ENCODE peak calls at places on chromosomes 12 and 14, in ten cellular contexts. S is hepatocyte, C is AG10803, X is pancreas, J is colonic mucosa, U is OCI-LY7, V is keratinocyte, Q is ovary, G is A673, M is fibroblast of pulmonary artery. W is an unnamed sample.

GRCh38 chr14:50531595-50532501 is 521 bp downstream of the MAP4K5 start:
- DNase-seq in S (peak; percentile 72), C (peak; percentile 31), X (peak; percentile 81), J (peak; percentile 47), U (peak; percentile 68), V (no peak), Q (peak; percentile 62), G (peak; percentile 65), M (peak; percentile 39), W (no peak)

GRCh38 chr12:124228050-124228711 is 66.7 kb upstream of the RFLNA start:
- DNase-seq in S (no peak), C (no peak), X (no peak), J (no peak), U (no peak), V (no peak), Q (no peak), G (no peak), M (no peak), W (no peak)

GRCh38 chr14:103613517-103613916 is 15.5 kb upstream of the KLC1 start:
- DNase-seq in S (no peak), C (no peak), X (no peak), J (no peak), U (no peak), V (no peak), Q (no peak), G (no peak), M (peak; percentile 36), W (no peak)

GRCh38 chr14:104758981-104759975 is 6.3 kb downstream of the SIVA1 start:
- DNase-seq in S (no peak), C (no peak), X (no peak), J (no peak), U (no peak), V (no peak), Q (no peak), G (no peak), M (no peak), W (no peak)

GRCh38 chr12:123078114-123078465 is 72.8 kb downstream of the PITPNM2 start:
- DNase-seq in S (no peak), C (no peak), X (no peak), J (no peak), U (no peak), V (no peak), Q (no peak), G (no peak), M (no peak), W (no peak)

GRCh38 chr12:356276-356988 is 32.7 kb downstream of the KDM5A start:
- DNase-seq in S (no peak), C (peak; percentile 75), X (no peak), J (no peak), U (no peak), V (no peak), Q (no peak), G (peak; percentile 27), M (peak; percentile 3), W (no peak)

GRCh38 chr12:110537605-110538409 is 35.7 kb downstream of the RAD9B start:
- DNase-seq in S (peak; percentile 12), C (no peak), X (no peak), J (peak; percentile 36), U (no peak), V (no peak), Q (peak; percentile 38), G (no peak), M (no peak), W (no peak)

GRCh38 chr12:83156800-83157199 is 470.1 kb downstream of the TMTC2 start:
- DNase-seq in S (no peak), C (no peak), X (no peak), J (no peak), U (no peak), V (no peak), Q (no peak), G (no peak), M (no peak), W (no peak)

DNA sequence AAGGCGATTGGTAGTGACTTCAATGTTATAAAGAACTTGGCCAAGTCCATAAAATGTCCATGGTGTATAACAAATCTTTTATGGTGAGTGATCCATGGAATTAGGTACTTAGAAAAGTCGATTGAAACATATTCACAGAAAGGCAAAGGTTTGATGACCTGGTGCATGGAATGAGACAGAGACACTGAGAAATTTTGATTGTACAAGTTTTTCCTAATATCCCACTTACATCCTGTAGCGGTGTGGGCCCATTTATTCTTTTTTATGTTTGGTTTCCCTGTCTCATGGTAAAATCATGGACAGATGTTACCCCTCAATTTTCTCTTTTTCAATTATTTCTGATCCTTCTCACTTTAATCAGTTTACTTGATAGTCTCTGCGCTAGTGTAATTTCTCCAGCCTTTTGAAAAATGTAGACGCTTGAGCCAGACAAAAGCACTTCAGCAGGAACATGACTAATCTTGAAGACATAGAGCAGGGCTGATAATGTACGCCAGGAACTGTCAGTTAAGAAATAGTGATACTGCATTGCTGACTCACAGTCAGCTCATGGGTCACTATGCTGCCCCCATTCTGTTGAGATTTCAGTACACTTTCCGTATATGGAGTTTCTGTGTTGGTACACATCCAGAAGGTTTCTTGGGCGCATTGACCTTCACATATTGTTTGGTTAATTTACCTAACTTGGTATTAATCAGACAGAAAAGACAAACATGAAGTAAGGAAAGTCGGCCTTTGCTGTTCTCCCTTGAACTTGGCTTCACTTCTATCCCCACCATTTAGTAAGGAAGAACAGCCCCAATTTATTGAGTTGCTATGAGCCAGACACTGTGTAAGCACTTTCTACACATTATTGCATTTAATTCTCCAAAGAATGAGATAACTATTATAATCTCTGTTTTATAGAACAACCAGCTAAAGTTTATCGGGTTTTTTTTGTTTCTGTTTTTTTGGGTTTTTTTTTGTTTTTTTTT is 841.7 kb downstream of the DIO2 start:
- DNase-seq in S (peak; percentile 72), C (peak; percentile 51), X (no peak), J (no peak), U (no peak), V (peak; percentile 11), Q (no peak), G (peak; percentile 9), M (peak; percentile 98), W (no peak)
- TF ChIP-seq CTCF in S (no peak), C (peak; percentile 1), X (no peak), J (no peak), U (no peak), V (no peak), Q (no peak), G (no peak), M (peak; percentile 28), W (no peak)

GRCh38 chr14:55625481-55625880 is 45.5 kb downstream of the KTN1 start:
- DNase-seq in S (no peak), C (peak; percentile 1), X (no peak), J (no peak), U (no peak), V (no peak), Q (no peak), G (no peak), M (no peak), W (no peak)

GRCh38 chr14:55620277-55620676 is 40.3 kb downstream of the KTN1 start:
- DNase-seq in S (no peak), C (no peak), X (no peak), J (no peak), U (peak; percentile 12), V (no peak), Q (no peak), G (no peak), M (no peak), W (no peak)

GRCh38 chr14:55628426-55628825 is 48.4 kb downstream of the KTN1 start:
- DNase-seq in S (no peak), C (no peak), X (no peak), J (no peak), U (no peak), V (no peak), Q (no peak), G (no peak), M (no peak), W (no peak)

GRCh38 chr14:55624913-55625312 is 44.9 kb downstream of the KTN1 start:
- DNase-seq in S (no peak), C (peak; percentile 33), X (no peak), J (no peak), U (no peak), V (no peak), Q (no peak), G (no peak), M (no peak), W (no peak)

DNA sequence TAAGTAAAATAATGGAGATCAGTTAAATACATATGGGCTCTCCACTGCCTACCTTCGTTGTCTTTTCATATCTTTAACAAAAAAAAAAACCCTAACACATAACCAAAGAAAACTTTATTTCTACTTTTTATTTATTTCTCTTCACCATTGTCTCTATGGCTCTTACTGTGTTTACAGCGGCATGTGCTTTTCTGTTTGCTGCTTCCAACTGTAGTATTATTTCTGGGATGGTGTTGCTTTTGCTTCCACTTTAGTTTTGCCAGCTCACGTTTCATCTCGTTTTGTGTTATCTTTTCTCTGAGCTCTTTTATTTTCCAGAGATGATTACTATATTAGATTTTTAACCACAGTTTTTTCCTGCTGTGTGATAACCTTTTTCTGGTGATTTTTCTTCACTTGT is 46.1 kb downstream of the KTN1 start:
- DNase-seq in S (no peak), C (no peak), X (no peak), J (no peak), U (no peak), V (no peak), Q (no peak), G (no peak), M (no peak), W (no peak)
- H3K4me3 ChIP-seq in S (no peak overlapping the region), C (no peak overlapping the region), X (no peak overlapping the region), J (no peak overlapping the region), U (no peak overlapping the region), V (no peak overlapping the region), Q (no peak overlapping the region), G (no peak overlapping the region), M (no peak overlapping the region), W (no peak overlapping the region)

GRCh38 chr12:131233737-131234474 is 280.2 kb downstream of the ADGRD1 start:
- DNase-seq in S (no peak), C (no peak), X (no peak), J (no peak), U (no peak), V (no peak), Q (no peak), G (no peak), M (no peak), W (no peak)

GRCh38 chr12:131229426-131230339 is 276.0 kb downstream of the ADGRD1 start:
- DNase-seq in S (peak; percentile 44), C (no peak), X (no peak), J (no peak), U (no peak), V (no peak), Q (no peak), G (no peak), M (no peak), W (no peak)

GRCh38 chr12:131226345-131227265 is 272.9 kb downstream of the ADGRD1 start:
- DNase-seq in S (no peak), C (no peak), X (no peak), J (no peak), U (no peak), V (no peak), Q (no peak), G (no peak), M (no peak), W (no peak)

GRCh38 chr12:131231194-131231980 is 277.7 kb downstream of the ADGRD1 start:
- DNase-seq in S (no peak), C (no peak), X (no peak), J (no peak), U (no peak), V (no peak), Q (no peak), G (no peak), M (no peak), W (no peak)

DNA sequence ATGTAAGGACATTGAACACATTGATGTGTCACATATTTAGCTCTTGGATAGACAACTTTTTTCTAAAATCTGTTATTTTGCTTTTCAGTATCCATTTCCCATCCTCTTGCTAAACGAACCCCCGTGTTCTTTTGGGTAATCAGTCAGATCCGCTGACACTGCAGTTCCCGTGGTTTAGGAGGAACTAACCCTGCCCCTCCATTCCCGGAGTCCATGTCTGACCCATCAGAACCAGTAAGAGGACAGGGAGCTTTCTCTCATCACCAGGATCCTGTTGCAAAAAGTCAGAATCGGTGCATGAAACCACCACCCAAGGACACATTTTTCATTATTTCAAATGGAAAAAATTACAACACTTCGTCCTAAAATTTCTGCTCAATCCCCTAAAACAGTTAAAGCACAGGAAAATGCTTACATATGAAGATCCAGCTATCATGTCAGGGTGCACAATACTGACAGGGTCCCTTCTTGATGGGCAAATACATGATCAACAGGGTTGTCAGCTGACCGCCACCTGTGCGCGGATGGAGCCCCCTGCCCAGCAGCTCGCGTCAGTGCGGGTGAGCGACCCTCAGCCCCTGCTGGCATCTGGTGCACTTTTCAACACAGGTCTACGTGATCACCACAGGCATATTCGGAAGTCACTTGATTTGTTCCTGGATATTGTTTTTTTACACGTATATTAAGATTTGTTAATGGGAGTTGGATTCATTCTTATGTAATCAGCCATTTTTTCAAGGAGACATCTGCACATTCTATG is 276.8 kb downstream of the ADGRD1 start:
- DNase-seq in S (no peak), C (no peak), X (no peak), J (no peak), U (no peak), V (no peak), Q (no peak), G (no peak), M (no peak), W (no peak)
- TF ChIP-seq CTCF in S (no peak), C (no peak), X (no peak), J (no peak), U (no peak), V (no peak), Q (no peak), G (no peak), M (no peak), W (no peak)

GRCh38 chr12:71439613-71440392 is at the start of gene LGR5:
- DNase-seq in S (peak; percentile 76), C (peak; percentile 16), X (peak; percentile 67), J (peak; percentile 41), U (no peak), V (no peak), Q (peak; percentile 43), G (peak; percentile 84), M (peak; percentile 19), W (no peak)
- H3K4me3 ChIP-seq in S (peak within 1 kb of the TSS; percentile 56), C (peak within 1 kb of the TSS; percentile 49), X (peak within 1 kb of the TSS; percentile 42), J (peak within 1 kb of the TSS; percentile 37), U (no peak within 1 kb of the TSS), V (peak within 1 kb of the TSS; percentile 29), Q (peak within 1 kb of the TSS; percentile 32), G (peak within 1 kb of the TSS; percentile 70), M (peak within 1 kb of the TSS; percentile 37), W (no peak within 1 kb of the TSS)